ENCODE peak calls at places on chromosomes 4 and X, in ten cellular contexts. One of them, this sample, is unnamed.

GRCh38 chr4:109588176-109588575 is 28.1 kb downstream of the MCUB start:
- DNase-seq in cardiac muscle cell: no peak
- DNase-seq in choroid plexus epithelial cell: no peak
- DNase-seq in cardiac fibroblast: no peak
- DNase-seq in A549: no peak
- DNase-seq in neural progenitor cell: no peak
- DNase-seq in transverse colon: no peak
- DNase-seq in AG04450: no peak
- DNase-seq in suprapubic skin: no peak
- DNase-seq in dorsolateral prefrontal cortex: no peak
- DNase-seq in this sample: no peak

GRCh38 chrX:46279925-46280313 is 265.3 kb downstream of the ZNF674 start:
- DNase-seq in cardiac muscle cell: peak
- DNase-seq in choroid plexus epithelial cell: peak
- DNase-seq in cardiac fibroblast: no peak
- DNase-seq in A549: no peak
- DNase-seq in neural progenitor cell: no peak
- DNase-seq in transverse colon: no peak
- DNase-seq in AG04450: no peak
- DNase-seq in suprapubic skin: no peak
- DNase-seq in dorsolateral prefrontal cortex: no peak
- DNase-seq in this sample: peak

GRCh38 chr4:41362647-41363383 is 106.1 kb downstream of the UCHL1 start:
- DNase-seq in cardiac muscle cell: no peak
- DNase-seq in choroid plexus epithelial cell: no peak
- DNase-seq in cardiac fibroblast: no peak
- DNase-seq in A549: no peak
- DNase-seq in neural progenitor cell: peak
- DNase-seq in transverse colon: no peak
- DNase-seq in AG04450: no peak
- DNase-seq in suprapubic skin: no peak
- DNase-seq in dorsolateral prefrontal cortex: no peak
- DNase-seq in this sample: no peak

GRCh38 chr4:158315706-158316105 is 105.4 kb downstream of the TMEM144 start:
- DNase-seq in cardiac muscle cell: peak
- DNase-seq in choroid plexus epithelial cell: peak
- DNase-seq in cardiac fibroblast: peak
- DNase-seq in A549: no peak
- DNase-seq in neural progenitor cell: no peak
- DNase-seq in transverse colon: no peak
- DNase-seq in AG04450: peak
- DNase-seq in suprapubic skin: no peak
- DNase-seq in dorsolateral prefrontal cortex: no peak
- DNase-seq in this sample: peak

GRCh38 chr4:83125738-83126141 is 11.2 kb upstream of the PLAC8 start:
- DNase-seq in cardiac muscle cell: no peak
- DNase-seq in choroid plexus epithelial cell: no peak
- DNase-seq in cardiac fibroblast: no peak
- DNase-seq in A549: no peak
- DNase-seq in neural progenitor cell: no peak
- DNase-seq in transverse colon: peak
- DNase-seq in AG04450: no peak
- DNase-seq in suprapubic skin: no peak
- DNase-seq in dorsolateral prefrontal cortex: no peak
- DNase-seq in this sample: peak

GRCh38 chr4:89799071-89799470 is 37.9 kb downstream of the SNCA start:
- DNase-seq in cardiac muscle cell: no peak
- DNase-seq in choroid plexus epithelial cell: no peak
- DNase-seq in cardiac fibroblast: no peak
- DNase-seq in A549: no peak
- DNase-seq in neural progenitor cell: no peak
- DNase-seq in transverse colon: no peak
- DNase-seq in AG04450: no peak
- DNase-seq in suprapubic skin: no peak
- DNase-seq in dorsolateral prefrontal cortex: no peak
- DNase-seq in this sample: no peak

GRCh38 chr4:166594326-166594946 is 639.9 kb downstream of the SPOCK3 start:
- DNase-seq in cardiac muscle cell: peak
- DNase-seq in choroid plexus epithelial cell: peak
- DNase-seq in cardiac fibroblast: peak
- DNase-seq in A549: peak
- DNase-seq in neural progenitor cell: peak
- DNase-seq in transverse colon: peak
- DNase-seq in AG04450: no peak
- DNase-seq in suprapubic skin: no peak
- DNase-seq in dorsolateral prefrontal cortex: peak
- DNase-seq in this sample: peak

GRCh38 chr4:65825121-65825520 is 154.8 kb upstream of the EPHA5 start:
- DNase-seq in cardiac muscle cell: peak
- DNase-seq in choroid plexus epithelial cell: peak
- DNase-seq in cardiac fibroblast: peak
- DNase-seq in A549: no peak
- DNase-seq in neural progenitor cell: no peak
- DNase-seq in transverse colon: no peak
- DNase-seq in AG04450: no peak
- DNase-seq in suprapubic skin: no peak
- DNase-seq in dorsolateral prefrontal cortex: no peak
- DNase-seq in this sample: peak

GRCh38 chrX:7132335-7133035 is 15.0 kb upstream of the STS start:
- DNase-seq in cardiac muscle cell: peak
- DNase-seq in choroid plexus epithelial cell: peak
- DNase-seq in cardiac fibroblast: peak
- DNase-seq in A549: peak
- DNase-seq in neural progenitor cell: peak
- DNase-seq in transverse colon: peak
- DNase-seq in AG04450: no peak
- DNase-seq in suprapubic skin: no peak
- DNase-seq in dorsolateral prefrontal cortex: no peak
- DNase-seq in this sample: peak
- TF ChIP-seq CTCF in cardiac muscle cell: peak
- TF ChIP-seq CTCF in choroid plexus epithelial cell: peak
- TF ChIP-seq CTCF in cardiac fibroblast: peak
- TF ChIP-seq CTCF in A549: peak
- TF ChIP-seq CTCF in neural progenitor cell: peak
- TF ChIP-seq CTCF in transverse colon: peak
- TF ChIP-seq CTCF in AG04450: peak
- TF ChIP-seq CTCF in suprapubic skin: peak
- TF ChIP-seq CTCF in dorsolateral prefrontal cortex: no peak
- TF ChIP-seq CTCF in this sample: peak

DNA sequence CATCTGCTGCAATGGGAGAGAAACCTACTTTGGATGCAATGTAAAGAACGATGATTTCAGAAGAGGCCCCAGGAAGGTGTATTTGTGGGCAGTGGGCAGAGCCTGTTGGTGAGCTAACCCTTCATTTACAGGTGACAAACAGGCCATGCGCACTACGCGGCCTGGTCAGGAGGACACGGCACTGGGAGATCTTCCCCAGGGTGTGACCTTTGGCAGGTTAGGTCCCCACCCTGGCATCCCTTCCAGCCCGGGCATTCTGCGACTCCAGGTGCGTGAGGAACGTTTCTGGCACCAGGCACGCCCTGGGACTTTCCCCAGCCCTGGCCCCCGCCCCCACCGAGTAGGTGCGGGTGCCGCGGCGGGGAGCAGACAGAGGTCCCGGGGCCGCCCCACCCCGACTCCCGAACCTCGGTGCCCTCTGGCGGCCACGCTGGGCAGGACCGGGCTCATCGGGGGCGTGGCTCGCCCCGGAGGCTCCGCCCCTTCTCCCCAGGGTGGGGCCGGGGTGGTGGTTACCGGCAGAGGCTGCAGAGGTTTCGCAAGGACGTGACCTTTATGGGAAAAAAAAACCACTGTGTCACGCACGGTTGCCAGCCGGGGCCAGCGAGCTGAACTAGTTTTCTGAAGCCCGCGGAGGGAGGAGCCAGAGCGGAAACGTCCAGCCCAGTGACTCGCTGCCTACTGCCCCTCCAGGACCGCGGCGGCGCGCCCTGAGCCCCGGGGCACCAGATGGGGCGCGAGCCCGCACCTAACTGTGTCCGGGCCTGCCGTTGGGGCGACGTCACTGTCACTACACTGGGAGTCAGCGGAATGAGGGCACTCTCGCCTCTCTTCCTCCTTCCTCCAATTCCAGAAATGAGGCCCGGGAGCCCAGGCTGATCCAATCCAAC is 5.0 kb upstream of the NYX start:
- DNase-seq in cardiac muscle cell: peak
- DNase-seq in choroid plexus epithelial cell: peak
- DNase-seq in cardiac fibroblast: peak
- DNase-seq in A549: peak
- DNase-seq in neural progenitor cell: peak
- DNase-seq in transverse colon: peak
- DNase-seq in AG04450: no peak
- DNase-seq in suprapubic skin: peak
- DNase-seq in dorsolateral prefrontal cortex: peak
- DNase-seq in this sample: peak
- H3K4me3 ChIP-seq in cardiac muscle cell: peak
- H3K4me3 ChIP-seq in choroid plexus epithelial cell: peak
- H3K4me3 ChIP-seq in cardiac fibroblast: no peak
- H3K4me3 ChIP-seq in A549: peak
- H3K4me3 ChIP-seq in neural progenitor cell: peak
- H3K4me3 ChIP-seq in transverse colon: peak
- H3K4me3 ChIP-seq in AG04450: peak
- H3K4me3 ChIP-seq in suprapubic skin: peak
- H3K4me3 ChIP-seq in dorsolateral prefrontal cortex: peak
- H3K4me3 ChIP-seq in this sample: peak

GRCh38 chrX:108139303-108139702 is 47.7 kb downstream of the ATG4A start:
- DNase-seq in cardiac muscle cell: no peak
- DNase-seq in choroid plexus epithelial cell: peak
- DNase-seq in cardiac fibroblast: no peak
- DNase-seq in A549: no peak
- DNase-seq in neural progenitor cell: no peak
- DNase-seq in transverse colon: no peak
- DNase-seq in AG04450: no peak
- DNase-seq in suprapubic skin: no peak
- DNase-seq in dorsolateral prefrontal cortex: no peak
- DNase-seq in this sample: peak
- TF ChIP-seq CTCF in cardiac muscle cell: peak
- TF ChIP-seq CTCF in choroid plexus epithelial cell: peak
- TF ChIP-seq CTCF in cardiac fibroblast: peak
- TF ChIP-seq CTCF in A549: peak
- TF ChIP-seq CTCF in neural progenitor cell: peak
- TF ChIP-seq CTCF in transverse colon: no peak
- TF ChIP-seq CTCF in AG04450: peak
- TF ChIP-seq CTCF in suprapubic skin: no peak
- TF ChIP-seq CTCF in dorsolateral prefrontal cortex: no peak
- TF ChIP-seq CTCF in this sample: peak

DNA sequence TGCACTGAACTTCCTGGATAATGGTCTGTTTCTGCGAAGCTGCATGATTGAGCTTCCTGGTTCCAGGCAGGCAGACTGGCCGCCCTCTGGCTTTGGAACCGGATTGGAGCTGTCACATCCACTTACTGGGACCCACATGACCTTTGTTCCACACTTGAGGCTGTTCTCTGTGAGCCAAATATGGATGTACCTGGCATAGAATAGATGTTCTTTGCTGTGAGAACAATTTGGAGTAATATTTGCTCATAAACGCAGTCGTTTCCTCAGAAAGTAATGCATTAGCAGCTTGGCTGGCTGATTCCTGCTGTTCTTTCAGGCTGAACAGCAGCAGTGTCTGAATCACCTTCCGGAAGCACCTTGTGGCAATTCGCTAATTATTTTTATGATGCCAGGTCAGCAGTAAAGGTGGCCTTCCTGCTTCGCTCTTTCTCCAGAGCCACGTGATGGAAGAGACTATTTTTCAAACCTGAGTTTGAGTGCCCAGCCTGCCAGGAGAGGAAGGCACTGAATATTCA is 78.1 kb upstream of the BOD1L1 start:
- DNase-seq in cardiac muscle cell: no peak
- DNase-seq in choroid plexus epithelial cell: no peak
- DNase-seq in cardiac fibroblast: no peak
- DNase-seq in A549: no peak
- DNase-seq in neural progenitor cell: no peak
- DNase-seq in transverse colon: peak
- DNase-seq in AG04450: no peak
- DNase-seq in suprapubic skin: peak
- DNase-seq in dorsolateral prefrontal cortex: no peak
- DNase-seq in this sample: peak
- H3K4me3 ChIP-seq in cardiac muscle cell: no peak
- H3K4me3 ChIP-seq in choroid plexus epithelial cell: no peak
- H3K4me3 ChIP-seq in cardiac fibroblast: no peak
- H3K4me3 ChIP-seq in A549: no peak
- H3K4me3 ChIP-seq in neural progenitor cell: no peak
- H3K4me3 ChIP-seq in transverse colon: no peak
- H3K4me3 ChIP-seq in AG04450: no peak
- H3K4me3 ChIP-seq in suprapubic skin: no peak
- H3K4me3 ChIP-seq in dorsolateral prefrontal cortex: no peak
- H3K4me3 ChIP-seq in this sample: peak